ENCODE peak calls at places on chromosomes 7 and 10, in five cellular contexts. K, P, N, V and G are unnamed samples.
A peak's percentile ranks its signal among the peaks of the same experiment; 100 is the strongest.

GRCh38 chr7:2404714-2405119 is 1.3 kb downstream of the CHST12 start:
- DNase-seq in K (no peak), P (no peak), N (no peak), V (no peak), G (no peak)

GRCh38 chr10:111085690-111086353 is 9.0 kb downstream of the ADRA2A start:
- DNase-seq in K (no peak), P (no peak), N (no peak), V (no peak), G (no peak)

GRCh38 chr10:16497911-16498310 is 23.8 kb downstream of the C1QL3 start:
- DNase-seq in K (no peak), P (no peak), N (no peak), V (no peak), G (no peak)

GRCh38 chr7:4738711-4739527 is 36.5 kb upstream of the AP5Z1 start:
- DNase-seq in K (no peak), P (peak; percentile 73), N (peak; percentile 58), V (no peak), G (peak; percentile 81)

GRCh38 chr10:67839957-67840356 is 2.0 kb upstream of the DNAJC12 start:
- DNase-seq in K (no peak), P (no peak), N (no peak), V (no peak), G (no peak)

GRCh38 chr10:1572519-1573333 is 164.6 kb downstream of the ADARB2 start:
- DNase-seq in K (no peak), P (no peak), N (no peak), V (no peak), G (peak; percentile 40)

GRCh38 chr10:44183667-44184632 is 200.9 kb downstream of the CXCL12 start:
- DNase-seq in K (no peak), P (no peak), N (no peak), V (no peak), G (peak; percentile 58)

GRCh38 chr7:55552320-55553086 is 19.8 kb downstream of the VOPP1 start:
- DNase-seq in K (no peak), P (no peak), N (no peak), V (no peak), G (no peak)

GRCh38 chr7:155862516-155863257 is 50.4 kb upstream of the SHH start:
- DNase-seq in K (no peak), P (no peak), N (no peak), V (no peak), G (peak; percentile 45)